ENCODE peak calls at places on chromosome 13, in nine cellular contexts. J is small intestine; L is NCI-H774; F is psoas muscle; P is activated CD4-positive, CD25-positive, alpha-beta regulatory T cell; Y is activated naive CD4-positive, alpha-beta T cell; B is fibroblast of villous mesenchyme; O is AG09319; S is AG09309. R is an unnamed sample.

GRCh38 chr13:113668491-113668971 is 1.5 kb downstream of the GRK1 start:
- DNase-seq in Y (no peak), F (peak), O (no peak), P (no peak), B (no peak), L (no peak), J (no peak), S (no peak), R (no peak)

GRCh38 chr13:29454931-29455481 is 140.5 kb downstream of the SLC7A1 start:
- DNase-seq in S (no peak), B (peak), J (peak), Y (no peak), P (no peak), O (no peak), L (no peak), F (no peak), R (no peak)

GRCh38 chr13:48583859-48584311 is 51.0 kb upstream of the RCBTB2 start:
- DNase-seq in L (no peak), O (no peak), F (no peak), Y (no peak), P (no peak), J (no peak), B (no peak), S (no peak), R (no peak)

GRCh38 chr13:36154567-36155231 is 23.5 kb upstream of the DCLK1 start:
- DNase-seq in S (no peak), L (no peak), F (no peak), Y (no peak), B (no peak), P (no peak), J (no peak), O (no peak), R (no peak)

GRCh38 chr13:102584423-102584822 is 12.4 kb upstream of the TPP2 start:
- DNase-seq in F (no peak), Y (no peak), J (no peak), S (no peak), B (no peak), P (no peak), O (no peak), L (no peak), R (no peak)

GRCh38 chr13:63578796-63579195 is 2163.1 kb upstream of the PCDH20 start:
- DNase-seq in O (no peak), F (no peak), P (no peak), L (no peak), S (no peak), B (no peak), Y (no peak), J (no peak), R (no peak)

GRCh38 chr13:36313047-36313969 is 15.7 kb upstream of the CCDC169 start:
- DNase-seq in J (no peak), P (no peak), L (no peak), S (no peak), F (no peak), Y (no peak), O (no peak), B (no peak), R (no peak)

GRCh38 chr13:110408286-110408685 is 101.2 kb downstream of the COL4A2 start:
- DNase-seq in O (no peak), L (no peak), S (no peak), Y (no peak), B (no peak), P (no peak), F (no peak), J (no peak), R (no peak)

GRCh38 chr13:106343831-106344230 is 191.6 kb downstream of the EFNB2 start:
- DNase-seq in J (peak), Y (no peak), O (no peak), F (no peak), B (peak), P (no peak), S (no peak), L (no peak), R (no peak)